ENCODE peak calls at places on chromosomes 4 and X, in four cellular contexts. One of them, this sample, is unnamed.

GRCh38 chr4:48331577-48332340 is 9.6 kb upstream of the SLAIN2 start:
- DNase-seq in AG10803: peak; percentile 79
- DNase-seq in neural progenitor cell: no peak
- DNase-seq in naive thymus-derived CD4-positive, alpha-beta T cell: no peak
- DNase-seq in this sample: no peak

GRCh38 chr4:16642897-16643296 is 255.5 kb downstream of the LDB2 start:
- DNase-seq in naive thymus-derived CD4-positive, alpha-beta T cell: no peak
- DNase-seq in neural progenitor cell: no peak
- DNase-seq in AG10803: no peak
- DNase-seq in this sample: no peak

GRCh38 chrX:47097018-47097417 is 18.8 kb downstream of the RGN start:
- DNase-seq in neural progenitor cell: no peak
- DNase-seq in AG10803: no peak
- DNase-seq in naive thymus-derived CD4-positive, alpha-beta T cell: no peak
- DNase-seq in this sample: peak; percentile 21

GRCh38 chrX:71181558-71181909 is 36.9 kb downstream of the NLGN3 start:
- DNase-seq in AG10803: no peak
- DNase-seq in neural progenitor cell: peak; percentile 18
- DNase-seq in naive thymus-derived CD4-positive, alpha-beta T cell: peak; percentile 40
- DNase-seq in this sample: no peak

GRCh38 chr4:124481123-124481522 is 231.4 kb downstream of the ANKRD50 start:
- DNase-seq in neural progenitor cell: no peak
- DNase-seq in naive thymus-derived CD4-positive, alpha-beta T cell: no peak
- DNase-seq in AG10803: no peak
- DNase-seq in this sample: no peak

GRCh38 chrX:24360272-24360671 is at the start of gene SUPT20HL1:
- DNase-seq in AG10803: no peak
- DNase-seq in naive thymus-derived CD4-positive, alpha-beta T cell: no peak
- DNase-seq in neural progenitor cell: no peak
- DNase-seq in this sample: no peak

GRCh38 chr4:20487852-20488251 is 212.4 kb upstream of the PACRGL start:
- DNase-seq in naive thymus-derived CD4-positive, alpha-beta T cell: no peak
- DNase-seq in AG10803: peak; percentile 38
- DNase-seq in neural progenitor cell: peak; percentile 29
- DNase-seq in this sample: no peak

GRCh38 chrX:107684956-107685385 is 56.7 kb downstream of the PRPS1 start:
- DNase-seq in naive thymus-derived CD4-positive, alpha-beta T cell: no peak
- DNase-seq in AG10803: no peak
- DNase-seq in neural progenitor cell: no peak
- DNase-seq in this sample: no peak

GRCh38 chr4:52103314-52103713 is 52.2 kb downstream of the SPATA18 start:
- DNase-seq in naive thymus-derived CD4-positive, alpha-beta T cell: no peak
- DNase-seq in AG10803: peak; percentile 29
- DNase-seq in neural progenitor cell: peak; percentile 65
- DNase-seq in this sample: no peak

GRCh38 chrX:47723083-47723482 is 64.1 kb upstream of the UXT start:
- DNase-seq in neural progenitor cell: no peak
- DNase-seq in AG10803: no peak
- DNase-seq in naive thymus-derived CD4-positive, alpha-beta T cell: no peak
- DNase-seq in this sample: no peak

GRCh38 chrX:77693594-77693993 is 92.4 kb downstream of the ATRX start:
- DNase-seq in neural progenitor cell: no peak
- DNase-seq in AG10803: no peak
- DNase-seq in naive thymus-derived CD4-positive, alpha-beta T cell: no peak
- DNase-seq in this sample: no peak

GRCh38 chr4:6194458-6195195 is 5.7 kb downstream of the JAKMIP1 start:
- DNase-seq in naive thymus-derived CD4-positive, alpha-beta T cell: no peak
- DNase-seq in AG10803: no peak
- DNase-seq in neural progenitor cell: no peak
- DNase-seq in this sample: no peak

GRCh38 chr4:47913858-47914218 is 545 bp downstream of the NFXL1 start:
- DNase-seq in AG10803: no peak
- DNase-seq in neural progenitor cell: peak; percentile 63
- DNase-seq in naive thymus-derived CD4-positive, alpha-beta T cell: peak; percentile 46
- DNase-seq in this sample: peak; percentile 29

GRCh38 chr4:188372051-188372450 is 232.8 kb downstream of the TRIML1 start:
- DNase-seq in AG10803: peak; percentile 31
- DNase-seq in naive thymus-derived CD4-positive, alpha-beta T cell: no peak
- DNase-seq in neural progenitor cell: no peak
- DNase-seq in this sample: no peak

GRCh38 chr4:56979674-56980073 is 978 bp downstream of the POLR2B start:
- DNase-seq in AG10803: peak; percentile 31
- DNase-seq in naive thymus-derived CD4-positive, alpha-beta T cell: peak; percentile 51
- DNase-seq in neural progenitor cell: peak; percentile 37
- DNase-seq in this sample: peak; percentile 39

GRCh38 chr4:156962551-156962974 is 9.0 kb downstream of the PDGFC start:
- DNase-seq in AG10803: peak; percentile 98
- DNase-seq in neural progenitor cell: no peak
- DNase-seq in naive thymus-derived CD4-positive, alpha-beta T cell: no peak
- DNase-seq in this sample: no peak

GRCh38 chr4:40594261-40595178 is 35.1 kb downstream of the RBM47 start:
- DNase-seq in AG10803: peak; percentile 85
- DNase-seq in neural progenitor cell: no peak
- DNase-seq in naive thymus-derived CD4-positive, alpha-beta T cell: no peak
- DNase-seq in this sample: no peak

GRCh38 chrX:153416781-153417180 is 5.5 kb downstream of the ZFP92 start:
- DNase-seq in naive thymus-derived CD4-positive, alpha-beta T cell: no peak
- DNase-seq in AG10803: peak; percentile 1
- DNase-seq in neural progenitor cell: no peak
- DNase-seq in this sample: peak; percentile 51

GRCh38 chr4:23163649-23164436 is 471.1 kb downstream of the GBA3 start:
- DNase-seq in AG10803: no peak
- DNase-seq in naive thymus-derived CD4-positive, alpha-beta T cell: no peak
- DNase-seq in neural progenitor cell: peak; percentile 49
- DNase-seq in this sample: no peak

GRCh38 chrX:3811331-3812311 is 98.2 kb upstream of the PRKX start:
- DNase-seq in naive thymus-derived CD4-positive, alpha-beta T cell: no peak
- DNase-seq in AG10803: peak; percentile 50
- DNase-seq in neural progenitor cell: peak; percentile 34
- DNase-seq in this sample: peak; percentile 29

GRCh38 chrX:1661048-1661921 is 46.4 kb downstream of the ASMT start:
- DNase-seq in naive thymus-derived CD4-positive, alpha-beta T cell: peak; percentile 74
- DNase-seq in AG10803: no peak
- DNase-seq in neural progenitor cell: peak; percentile 80
- DNase-seq in this sample: peak; percentile 72

GRCh38 chr4:63786181-63786580 is 623.1 kb downstream of the TECRL start:
- DNase-seq in AG10803: no peak
- DNase-seq in naive thymus-derived CD4-positive, alpha-beta T cell: no peak
- DNase-seq in neural progenitor cell: no peak
- DNase-seq in this sample: no peak

GRCh38 chr4:99712530-99712929 is 54.9 kb upstream of the C4orf54 start:
- DNase-seq in naive thymus-derived CD4-positive, alpha-beta T cell: no peak
- DNase-seq in AG10803: no peak
- DNase-seq in neural progenitor cell: no peak
- DNase-seq in this sample: no peak

GRCh38 chr4:82559735-82560120 is 2.1 kb downstream of the TMEM150C start:
- DNase-seq in neural progenitor cell: peak; percentile 12
- DNase-seq in naive thymus-derived CD4-positive, alpha-beta T cell: no peak
- DNase-seq in AG10803: no peak
- DNase-seq in this sample: no peak

GRCh38 chr4:139858436-139859225 is 193.0 kb downstream of the MGST2 start:
- DNase-seq in naive thymus-derived CD4-positive, alpha-beta T cell: peak; percentile 24
- DNase-seq in neural progenitor cell: no peak
- DNase-seq in AG10803: no peak
- DNase-seq in this sample: no peak

GRCh38 chr4:56857601-56858301 is 36.2 kb upstream of the SPINK2 start:
- DNase-seq in neural progenitor cell: no peak
- DNase-seq in AG10803: peak; percentile 65
- DNase-seq in naive thymus-derived CD4-positive, alpha-beta T cell: no peak
- DNase-seq in this sample: no peak

GRCh38 chrX:74535633-74536141 is 78.7 kb downstream of the RLIM start:
- DNase-seq in naive thymus-derived CD4-positive, alpha-beta T cell: peak; percentile 41
- DNase-seq in AG10803: peak; percentile 59
- DNase-seq in neural progenitor cell: peak; percentile 46
- DNase-seq in this sample: peak; percentile 36

GRCh38 chr4:7892212-7893019 is 47.2 kb downstream of the AFAP1 start:
- DNase-seq in neural progenitor cell: peak; percentile 4
- DNase-seq in AG10803: peak; percentile 78
- DNase-seq in naive thymus-derived CD4-positive, alpha-beta T cell: no peak
- DNase-seq in this sample: peak; percentile 89

GRCh38 chr4:175443547-175443946 is 368.5 kb downstream of the GPM6A start:
- DNase-seq in neural progenitor cell: no peak
- DNase-seq in naive thymus-derived CD4-positive, alpha-beta T cell: no peak
- DNase-seq in AG10803: no peak
- DNase-seq in this sample: no peak

GRCh38 chr4:182240161-182241130 is 2.8 kb upstream of the TENM3 start:
- DNase-seq in AG10803: peak; percentile 85
- DNase-seq in naive thymus-derived CD4-positive, alpha-beta T cell: no peak
- DNase-seq in neural progenitor cell: peak; percentile 26
- DNase-seq in this sample: no peak

GRCh38 chrX:43557792-43558191 is 98.3 kb upstream of the MAOA start:
- DNase-seq in neural progenitor cell: peak; percentile 74
- DNase-seq in naive thymus-derived CD4-positive, alpha-beta T cell: peak; percentile 28
- DNase-seq in AG10803: peak; percentile 41
- DNase-seq in this sample: peak; percentile 65

GRCh38 chr4:18051281-18051680 is 29.7 kb upstream of the LCORL start:
- DNase-seq in naive thymus-derived CD4-positive, alpha-beta T cell: no peak
- DNase-seq in AG10803: no peak
- DNase-seq in neural progenitor cell: no peak
- DNase-seq in this sample: no peak

GRCh38 chr4:176191974-176192373 is 3.4 kb downstream of the SPATA4 start:
- DNase-seq in naive thymus-derived CD4-positive, alpha-beta T cell: no peak
- DNase-seq in AG10803: peak; percentile 43
- DNase-seq in neural progenitor cell: no peak
- DNase-seq in this sample: no peak

GRCh38 chr4:182554736-182555135 is 311.5 kb downstream of the TENM3 start:
- DNase-seq in AG10803: peak; percentile 23
- DNase-seq in neural progenitor cell: no peak
- DNase-seq in naive thymus-derived CD4-positive, alpha-beta T cell: no peak
- DNase-seq in this sample: no peak

GRCh38 chr4:105147226-105148151 is 813 bp downstream of the TET2 start:
- DNase-seq in naive thymus-derived CD4-positive, alpha-beta T cell: peak; percentile 28
- DNase-seq in AG10803: peak; percentile 25
- DNase-seq in neural progenitor cell: peak; percentile 58
- DNase-seq in this sample: peak; percentile 54

GRCh38 chr4:13705521-13706035 is 78.1 kb upstream of the BOD1L1 start:
- DNase-seq in neural progenitor cell: no peak
- DNase-seq in naive thymus-derived CD4-positive, alpha-beta T cell: no peak
- DNase-seq in AG10803: no peak
- DNase-seq in this sample: peak; percentile 49